ENCODE peak calls at places on chromosomes 13 and 19, in five cellular contexts. K is lung, P is upper lobe of left lung, O is astrocyte, J is GM23248. D is an unnamed sample. For H3K4me1, the result is how much of the 10 kb centered on the place peaks cover.

GRCh38 chr13:46492946-46493345 is 60.0 kb upstream of the LRCH1 start:
- DNase-seq in O (peak), J (peak), P (no peak), K (no peak), D (peak)

GRCh38 chr19:33497151-33497777 is 24.3 kb downstream of the PEPD start:
- DNase-seq in O (no peak), J (no peak), P (no peak), K (no peak), D (no peak)

GRCh38 chr13:46523972-46524737 is 28.8 kb upstream of the LRCH1 start:
- DNase-seq in J (peak), O (no peak), K (no peak), P (no peak), D (no peak)

GRCh38 chr13:52097197-52097596 is 31.7 kb downstream of the NEK5 start:
- DNase-seq in J (no peak), P (no peak), O (no peak), K (no peak), D (no peak)

GRCh38 chr19:5804516-5805464 is at the start of gene NRTN:
- DNase-seq in P (peak), O (no peak), K (no peak), J (no peak), D (no peak)

GRCh38 chr19:11375143-11375948 is 880 bp downstream of the SWSAP1 start:
- DNase-seq in P (peak), K (peak), J (no peak), O (no peak), D (peak)

GRCh38 chr13:98456423-98456845 is 120.5 kb downstream of the STK24 start:
- DNase-seq in P (no peak), O (no peak), J (no peak), K (no peak), D (no peak)

GRCh38 chr13:96982672-96983071 is 11.6 kb downstream of the OXGR1 start:
- DNase-seq in J (peak), P (no peak), O (no peak), K (no peak), D (no peak)

GRCh38 chr13:34349091-34349722 is 531.3 kb downstream of the RFC3 start:
- DNase-seq in K (peak), P (no peak), O (peak), J (peak), D (peak)

GRCh38 chr13:27026396-27026795 is 145.2 kb downstream of the USP12 start:
- DNase-seq in O (no peak), P (no peak), K (no peak), J (no peak), D (no peak)

GRCh38 chr13:43977911-43978310 is 98.2 kb downstream of the LACC1 start:
- DNase-seq in K (no peak), J (no peak), P (no peak), O (no peak), D (no peak)

GRCh38 chr19:29404951-29405727 is 120.7 kb upstream of the VSTM2B start:
- DNase-seq in J (peak), K (no peak), P (no peak), O (no peak), D (no peak)

GRCh38 chr19:9842834-9843625 is 7.9 kb downstream of the PIN1 start:
- DNase-seq in P (no peak), O (no peak), K (no peak), J (no peak), D (peak)

GRCh38 chr19:48321372-48321621 is 4.1 kb upstream of the EMP3 start:
- DNase-seq in K (peak), O (peak), P (peak), J (peak), D (peak)

GRCh38 chr13:31174018-31174417 is 12.3 kb upstream of the HSPH1 start:
- DNase-seq in P (no peak), O (peak), K (no peak), J (peak), D (no peak)

GRCh38 chr13:44311011-44311481 is 62.6 kb upstream of the SERP2 start:
- DNase-seq in K (peak), O (peak), J (peak), P (peak), D (no peak)

GRCh38 chr13:110638814-110639806 is 23.8 kb downstream of the NAXD start:
- DNase-seq in J (no peak), P (no peak), K (no peak), O (no peak), D (no peak)

GRCh38 chr19:48274173-48274572 is 4.3 kb downstream of the ZNF114 start:
- DNase-seq in O (no peak), J (peak), P (no peak), K (no peak), D (no peak)

GRCh38 chr19:57888494-57889231 is at the start of gene ZNF814:
- DNase-seq in O (peak), P (peak), K (peak), J (peak), D (peak)

GRCh38 chr19:50835103-50835784 is 1.9 kb upstream of the KLK15 start:
- DNase-seq in O (no peak), K (no peak), P (peak), J (peak), D (no peak)

GRCh38 chr13:71417205-71417604 is 449.8 kb downstream of the DACH1 start:
- DNase-seq in K (no peak), P (no peak), J (no peak), O (peak), D (no peak)

GRCh38 chr19:406121-406711 is 2.7 kb downstream of the C2CD4C start:
- DNase-seq in P (peak), J (no peak), K (no peak), O (no peak), D (no peak)

GRCh38 chr19:28530406-28531035 is 682.4 kb downstream of the UQCRFS1 start:
- DNase-seq in J (no peak), K (no peak), O (no peak), P (no peak), D (no peak)

GRCh38 chr19:19278315-19278714 is 5.2 kb upstream of the TM6SF2 start:
- DNase-seq in J (no peak), O (no peak), K (no peak), P (no peak), D (no peak)

GRCh38 chr13:33276581-33276980 is 9.0 kb downstream of the STARD13 start:
- DNase-seq in J (no peak), K (no peak), O (peak), P (no peak), D (no peak)
- H3K27ac ChIP-seq in J (no peak), K (no peak), O (peak), P (no peak), D (peak)

GRCh38 chr13:23844132-23844531 is 45.1 kb downstream of the MIPEP start:
- DNase-seq in K (no peak), O (no peak), J (no peak), P (no peak), D (no peak)
- H3K4me1 ChIP-seq in K (under half), O (under half), J (under half), P (under half), D (under half)

GRCh38 chr19:16659464-16659831 is 496 bp downstream of the SMIM7 start:
- DNase-seq in O (no peak), J (no peak), P (no peak), K (no peak), D (no peak)
- H3K27ac ChIP-seq in O (peak), J (peak), P (peak), K (peak), D (peak)

DNA sequence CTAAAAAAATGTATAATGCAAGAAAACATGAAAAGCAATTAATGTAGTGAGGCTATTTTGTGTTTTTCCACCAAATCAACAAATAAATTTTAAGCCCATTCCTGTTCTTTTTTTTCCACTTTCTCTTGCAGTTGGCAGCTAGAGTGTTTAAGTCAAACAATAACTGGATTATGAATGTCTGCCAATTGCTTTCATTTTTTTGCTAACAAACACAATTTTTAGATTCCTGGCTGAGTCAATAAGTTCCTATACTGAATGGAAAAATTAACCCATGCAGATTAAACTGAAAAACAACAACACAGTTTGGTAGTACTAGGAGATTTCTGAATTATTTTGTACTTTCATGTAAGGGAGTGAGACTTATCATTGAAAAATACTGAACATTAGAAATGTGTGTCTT is 232.4 kb downstream of the SLITRK5 start:
- DNase-seq in J (no peak), P (no peak), K (no peak), O (no peak), D (no peak)
- H3K4me1 ChIP-seq in J (under half), P (under half), K (under half), O (under half), D (under half)

DNA sequence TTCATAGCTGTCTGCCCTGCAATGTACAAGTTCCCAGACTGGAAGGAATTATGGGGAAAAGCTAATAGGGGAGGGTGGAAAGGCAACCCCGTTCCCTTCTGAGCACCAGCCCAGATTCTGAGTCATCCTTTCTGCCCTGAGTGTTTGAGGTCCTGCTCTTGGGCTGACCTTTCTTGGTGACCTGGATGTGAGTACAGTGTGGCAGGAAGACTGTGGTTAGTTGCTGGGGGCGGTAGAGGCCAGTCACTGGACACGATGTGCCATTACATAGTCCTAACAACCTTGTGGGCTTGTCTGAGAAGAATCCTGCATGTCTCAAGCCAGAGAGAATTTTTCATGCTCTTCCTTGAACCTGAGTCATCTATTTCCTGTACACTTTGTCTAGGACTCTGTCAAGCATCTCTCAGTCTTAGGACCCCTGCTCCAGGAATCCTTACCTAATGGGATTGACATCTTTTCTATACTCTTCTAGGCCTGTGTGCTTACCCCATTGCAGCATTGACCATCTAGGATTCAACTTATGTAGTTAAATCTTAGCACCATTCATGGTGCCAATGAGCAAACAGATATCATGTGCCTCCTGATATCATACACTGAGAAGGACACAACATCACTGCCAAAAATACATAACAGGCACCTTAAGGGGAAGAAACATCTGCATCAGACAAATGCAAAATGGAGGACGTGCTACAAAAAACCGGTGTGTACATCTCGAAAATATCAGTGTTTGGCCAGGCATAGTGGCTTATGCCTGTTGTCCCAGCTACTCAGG is 8.1 kb upstream of the ANGPTL4 start:
- DNase-seq in P (peak), J (peak), K (peak), O (peak), D (no peak)
- H3K27ac ChIP-seq in P (no peak), J (peak), K (peak), O (peak), D (no peak)

GRCh38 chr19:4709440-4710280 is 14.0 kb downstream of the DPP9 start:
- DNase-seq in K (no peak), J (no peak), O (no peak), P (no peak), D (no peak)

GRCh38 chr19:4712771-4713170 is 10.9 kb downstream of the DPP9 start:
- DNase-seq in J (no peak), P (no peak), O (no peak), K (no peak), D (no peak)

GRCh38 chr19:4711211-4711610 is 12.4 kb downstream of the DPP9 start:
- DNase-seq in O (no peak), P (no peak), J (no peak), K (no peak), D (no peak)

GRCh38 chr19:4707956-4708650 is 15.5 kb downstream of the DPP9 start:
- DNase-seq in P (no peak), O (peak), K (no peak), J (peak), D (peak)

DNA sequence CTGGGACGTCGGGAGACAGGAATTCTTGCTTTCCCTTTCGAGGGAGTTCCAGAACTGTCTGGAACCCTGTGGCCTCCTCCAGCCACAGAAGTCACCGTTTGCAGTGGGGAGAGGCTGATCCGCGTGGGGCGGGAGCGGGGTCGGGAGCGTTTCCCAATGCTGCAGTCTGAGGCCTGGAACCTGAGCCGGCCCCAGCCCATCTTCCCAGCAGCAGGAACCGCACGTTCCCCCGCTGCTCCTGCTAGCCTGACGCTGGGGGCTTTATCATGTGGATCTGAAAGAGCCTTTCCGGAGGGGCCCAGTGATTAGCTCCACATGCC is 13.4 kb downstream of the DPP9 start:
- DNase-seq in K (no peak), P (no peak), J (no peak), O (no peak), D (no peak)
- H3K4me1 ChIP-seq in K (under half), P (under half), J (under half), O (under half), D (half or more)

GRCh38 chr19:40231544-40232424 is 5.3 kb upstream of the CCNP start:
- DNase-seq in O (no peak), J (no peak), P (no peak), K (no peak), D (peak)
- H3K27ac ChIP-seq in O (no peak), J (no peak), P (no peak), K (peak), D (peak)

DNA sequence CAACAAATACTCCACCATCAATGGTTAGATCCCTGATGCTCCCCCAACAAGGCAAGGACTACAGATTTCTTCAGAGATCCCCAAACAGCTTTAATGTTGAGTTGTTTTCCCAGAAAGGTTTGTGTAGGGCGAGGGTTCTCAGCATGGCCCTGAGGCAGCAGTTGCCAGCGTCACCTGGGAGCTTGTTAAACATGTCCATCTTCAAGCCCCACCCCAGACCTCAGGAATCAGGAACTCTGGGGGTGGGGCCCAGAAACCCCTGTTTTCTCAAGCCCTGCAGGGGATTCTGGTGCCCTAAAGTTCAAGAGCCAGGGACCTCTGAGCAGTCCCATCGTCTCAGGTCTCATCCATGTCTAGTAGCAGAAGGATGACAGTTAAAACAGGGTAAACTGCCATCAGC is 9.6 kb downstream of the EFNB2 start:
- DNase-seq in P (no peak), O (no peak), K (no peak), J (no peak), D (no peak)
- H3K4me1 ChIP-seq in P (half or more), O (under half), K (under half), J (under half), D (under half)